ENCODE peak calls at places on chromosomes 11 and 22, in five cellular contexts. R is IMR-90, M is SK-N-SH, T is AG04449, V is tibial artery. A is an unnamed sample.

GRCh38 chr11:99682171-99682570 is 661.4 kb downstream of the CNTN5 start:
- DNase-seq in M (no peak), V (no peak), R (no peak), T (no peak), A (no peak)

GRCh38 chr11:1673841-1674193 is 23.2 kb upstream of the KRTAP5-6 start:
- DNase-seq in M (no peak), V (no peak), R (no peak), T (no peak), A (no peak)

GRCh38 chr11:20125927-20126326 is 34.3 kb downstream of the DBX1 start:
- DNase-seq in R (peak; percentile 79), V (no peak), M (no peak), T (no peak), A (no peak)

GRCh38 chr11:2423157-2424025 is 20.9 kb downstream of the TRPM5 start:
- DNase-seq in V (no peak), R (no peak), M (no peak), T (no peak), A (no peak)

GRCh38 chr11:12494699-12495098 is 117.3 kb downstream of the PARVA start:
- DNase-seq in T (peak; percentile 61), M (no peak), V (no peak), R (peak; percentile 72), A (no peak)

GRCh38 chr11:73194593-73194992 is 23.5 kb upstream of the P2RY2 start:
- DNase-seq in V (no peak), M (no peak), R (no peak), T (no peak), A (no peak)

GRCh38 chr11:119671048-119671447 is 58.0 kb downstream of the NECTIN1 start:
- DNase-seq in M (peak; percentile 87), R (peak; percentile 88), T (no peak), V (peak; percentile 29), A (no peak)

GRCh38 chr11:2362414-2362813 is 14.7 kb upstream of the CD81 start:
- DNase-seq in M (no peak), V (no peak), R (no peak), T (no peak), A (no peak)

GRCh38 chr11:45475135-45475534 is 189.0 kb upstream of the SYT13 start:
- DNase-seq in T (no peak), M (no peak), R (no peak), V (no peak), A (no peak)

GRCh38 chr11:50214376-50214775 is 181.7 kb downstream of the OR4C45 start:
- DNase-seq in R (no peak), T (no peak), M (no peak), V (no peak), A (no peak)

GRCh38 chr22:36160499-36160942 is at the start of gene APOL3:
- DNase-seq in V (peak; percentile 86), R (peak; percentile 47), M (no peak), T (no peak), A (no peak)

GRCh38 chr11:10679644-10680043 is 13.9 kb downstream of the IRAG1 start:
- DNase-seq in R (no peak), M (no peak), T (no peak), V (no peak), A (no peak)

GRCh38 chr11:110891411-110891810 is 179.2 kb upstream of the ARHGAP20 start:
- DNase-seq in M (no peak), V (no peak), T (no peak), R (peak; percentile 89), A (no peak)

GRCh38 chr22:45082795-45083194 is 73.0 kb upstream of the PHF21B start:
- DNase-seq in V (no peak), T (no peak), M (peak; percentile 75), R (no peak), A (no peak)

GRCh38 chr11:78418584-78419211 is 1.1 kb upstream of the GAB2 start:
- DNase-seq in M (no peak), V (no peak), R (peak; percentile 27), T (no peak), A (no peak)

GRCh38 chr11:32006799-32007388 is 84.0 kb upstream of the RCN1 start:
- DNase-seq in R (peak; percentile 51), M (peak; percentile 42), T (peak; percentile 5), V (no peak), A (no peak)

GRCh38 chr22:40414306-40414705 is 43.9 kb downstream of the SGSM3 start:
- DNase-seq in M (no peak), V (no peak), R (peak; percentile 29), T (no peak), A (peak; percentile 4)

GRCh38 chr11:17991799-17992433 is 20.9 kb downstream of the SERGEF start:
- DNase-seq in M (peak; percentile 66), T (no peak), V (no peak), R (peak; percentile 70), A (no peak)

GRCh38 chr22:44128961-44129613 is 51.6 kb upstream of the PARVG start:
- DNase-seq in M (no peak), R (no peak), V (no peak), T (no peak), A (no peak)

GRCh38 chr22:21650823-21651520 is 8.9 kb downstream of the SDF2L1 start:
- DNase-seq in R (no peak), T (no peak), V (no peak), M (no peak), A (no peak)

GRCh38 chr22:44399196-44399837 is 86.6 kb upstream of the SHISAL1 start:
- DNase-seq in T (no peak), M (no peak), R (no peak), V (peak; percentile 15), A (peak; percentile 34)

DNA sequence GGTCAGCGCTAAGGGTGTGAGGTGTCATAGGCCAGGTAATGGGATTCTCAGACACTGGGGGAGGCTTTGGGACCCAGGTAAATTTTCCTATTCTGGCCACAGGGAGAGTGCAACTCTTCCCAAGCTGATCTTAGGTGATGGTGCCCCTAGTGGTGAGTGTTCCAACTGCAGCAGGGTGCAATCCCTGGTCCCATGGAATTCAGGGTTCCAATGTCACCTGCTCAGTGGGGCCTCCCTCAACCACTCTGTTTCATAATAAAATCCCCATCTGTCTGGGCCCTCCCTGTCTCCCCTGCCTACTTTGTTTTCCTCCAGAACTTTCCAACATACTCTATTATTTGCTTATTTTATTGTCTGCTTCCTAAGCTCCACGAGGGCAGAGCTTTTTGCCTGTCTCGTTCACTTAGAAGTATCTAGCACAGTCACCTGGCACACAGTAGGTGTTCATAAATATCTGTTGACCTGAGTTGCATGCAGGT is 2.9 kb upstream of the SGSM1 start:
- DNase-seq in R (peak; percentile 12), V (peak; percentile 56), M (peak; percentile 78), T (no peak), A (no peak)
- TF ChIP-seq CTCF in R (peak; percentile 66), V (peak; percentile 91), M (peak; percentile 88), T (peak; percentile 86), A (peak; percentile 96)

GRCh38 chr11:75536786-75537629 is 11.3 kb upstream of the GDPD5 start:
- DNase-seq in M (no peak), T (no peak), V (no peak), R (peak; percentile 41), A (peak; percentile 81)
- TF ChIP-seq CTCF in M (no peak), T (no peak), V (no peak), R (no peak), A (no peak)

GRCh38 chr22:46538816-46539163 is 1.4 kb upstream of the CELSR1 start:
- DNase-seq in R (peak; percentile 63), M (no peak), T (no peak), V (no peak), A (no peak)

GRCh38 chr22:46537221-46537945 is at the start of gene CELSR1:
- DNase-seq in R (peak; percentile 11), V (no peak), M (peak; percentile 69), T (no peak), A (no peak)

GRCh38 chr22:46539169-46539568 is 1.7 kb upstream of the CELSR1 start:
- DNase-seq in T (no peak), R (no peak), M (no peak), V (no peak), A (no peak)

GRCh38 chr22:46536559-46537220 is 730 bp downstream of the CELSR1 start:
- DNase-seq in V (no peak), T (no peak), M (peak; percentile 66), R (no peak), A (no peak)

DNA sequence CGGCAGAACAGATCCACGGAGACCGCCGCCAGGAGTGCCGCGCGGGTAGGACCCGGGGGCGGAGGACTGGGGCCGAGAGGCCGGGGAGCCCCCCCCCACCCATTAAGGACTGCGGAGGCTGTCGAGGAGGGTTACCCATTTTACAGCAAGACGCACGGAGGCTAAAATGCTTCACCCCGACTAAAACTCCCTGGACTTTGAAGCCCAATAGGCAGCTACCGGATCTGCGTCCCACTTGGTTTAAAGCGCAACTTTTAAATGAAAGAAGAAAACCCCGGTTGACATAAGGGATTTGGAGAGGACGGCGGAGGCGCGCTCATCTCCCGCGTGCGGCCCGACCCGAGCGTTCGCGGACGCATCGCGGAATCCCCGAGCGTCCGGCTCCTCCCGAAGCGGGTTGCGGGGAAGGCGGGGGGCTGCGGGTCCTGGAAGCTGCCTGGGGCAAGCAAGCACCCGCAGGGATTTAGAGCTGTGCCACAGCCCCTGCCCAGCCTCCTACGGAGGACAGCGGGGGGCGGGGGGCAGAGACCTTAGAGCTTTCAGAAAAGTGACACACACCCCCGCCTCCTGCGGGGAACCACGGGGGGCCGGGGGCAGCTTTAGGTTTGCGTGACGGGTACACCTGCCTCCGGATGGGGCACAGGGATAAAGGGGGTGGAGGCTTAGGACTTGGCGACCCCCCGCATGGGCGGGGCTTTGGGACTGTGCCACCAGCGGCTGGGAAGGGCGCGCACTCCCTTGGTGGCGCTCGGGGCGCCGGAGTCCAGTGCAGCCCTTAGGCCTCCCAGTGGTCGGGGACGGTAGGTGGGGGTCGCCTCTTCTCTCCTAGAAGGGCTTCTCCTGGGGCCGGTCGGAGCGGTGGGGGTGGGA is 761 bp upstream of the CELSR1 start:
- DNase-seq in T (no peak), V (no peak), R (peak; percentile 27), M (peak; percentile 69), A (no peak)
- TF ChIP-seq CTCF in T (peak; percentile 10), V (no peak), R (no peak), M (no peak), A (no peak)

GRCh38 chr11:120924109-120924508 is 99.8 kb upstream of the TBCEL start:
- DNase-seq in T (no peak), M (no peak), V (no peak), R (no peak), A (no peak)
- TF ChIP-seq CTCF in T (no peak), M (no peak), V (no peak), R (no peak), A (no peak)

DNA sequence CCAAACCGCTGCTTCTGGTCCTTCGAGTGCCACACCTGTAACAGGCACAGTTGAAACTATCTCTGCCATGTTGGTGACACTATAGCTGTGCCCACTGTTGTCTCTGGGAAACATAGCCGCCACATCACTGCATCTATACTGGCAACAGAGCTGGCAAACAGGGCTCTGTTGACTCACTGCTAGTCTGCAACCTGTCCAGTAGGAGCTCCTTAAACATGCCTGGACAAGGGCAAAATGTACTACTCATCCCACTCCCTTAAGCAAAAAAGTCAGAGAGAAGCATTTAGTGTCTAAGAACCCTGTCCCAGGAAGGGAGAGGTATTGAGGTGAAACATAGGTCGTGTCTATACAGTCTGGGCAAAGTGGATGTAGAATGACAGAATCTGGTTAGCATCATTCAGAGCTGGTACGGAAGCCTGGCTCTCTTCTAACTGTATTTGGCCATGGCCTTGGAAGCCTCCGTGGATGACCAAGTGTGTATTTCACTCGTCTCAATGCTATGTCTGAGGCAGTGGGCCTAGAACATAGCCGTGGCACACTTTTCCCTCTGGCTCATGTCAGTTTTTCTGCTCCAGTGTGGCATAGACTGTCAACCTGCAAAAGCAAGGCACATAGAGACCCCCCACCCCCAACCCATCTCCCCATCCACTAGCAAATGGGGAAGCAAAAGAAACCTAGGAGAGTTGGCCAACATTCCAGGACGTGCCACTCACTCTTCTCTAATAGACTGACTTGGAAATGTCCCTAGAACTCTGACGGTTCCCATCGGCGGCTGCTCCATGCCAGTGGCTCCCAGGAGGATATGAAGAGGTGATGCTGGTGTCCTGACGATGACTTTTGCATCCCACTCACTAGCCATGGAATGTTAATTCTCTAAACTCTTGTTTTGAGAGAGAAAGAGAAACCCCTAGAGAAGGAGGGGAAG is 21.4 kb upstream of the PISD start:
- DNase-seq in T (no peak), V (no peak), R (no peak), M (no peak), A (no peak)
- TF ChIP-seq CTCF in T (no peak), V (no peak), R (no peak), M (no peak), A (no peak)

A was measured in CD14-positive monocyte.